ENCODE peak calls at places on chromosomes 13 and 19, in eight cellular contexts. T, G, A, N, F, C, Y and O are unnamed samples. For H3K4me1 and H3K9me3, the result is how much of the 10 kb centered on the place peaks cover.

GRCh38 chr19:37997911-37998344 is 90.9 kb downstream of the SIPA1L3 start:
- DNase-seq in T (no peak), G (no peak), A (no peak), N (peak), F (no peak), C (peak), Y (no peak), O (no peak)

GRCh38 chr19:49415102-49415809 is 8.0 kb downstream of the PTH2 start:
- DNase-seq in T (no peak), G (no peak), A (no peak), N (no peak), F (no peak), C (no peak), Y (no peak), O (no peak)

GRCh38 chr19:39038098-39038497 is 5.7 kb upstream of the FBXO27 start:
- DNase-seq in T (peak), G (no peak), A (no peak), N (peak), F (peak), C (peak), Y (peak), O (no peak)

GRCh38 chr19:12773571-12773970 is 1.8 kb downstream of the HOOK2 start:
- DNase-seq in T (no peak), G (no peak), A (no peak), N (no peak), F (no peak), C (no peak), Y (no peak), O (no peak)

GRCh38 chr19:37227996-37228395 is 10.0 kb downstream of the ZNF383 start:
- DNase-seq in T (peak), G (no peak), A (peak), N (no peak), F (no peak), C (no peak), Y (no peak), O (no peak)

GRCh38 chr19:34145741-34146202 is 26.5 kb upstream of the LSM14A start:
- DNase-seq in T (peak), G (peak), A (peak), N (peak), F (peak), C (peak), Y (no peak), O (no peak)

GRCh38 chr19:3585301-3586123 is at the start of gene GIPC3:
- DNase-seq in T (no peak), G (no peak), A (no peak), N (no peak), F (no peak), C (no peak), Y (no peak), O (no peak)

GRCh38 chr13:89514534-89515312 is 1832.8 kb upstream of the MIR17HG start:
- DNase-seq in T (peak), G (no peak), A (no peak), N (peak), F (peak), C (peak), Y (no peak), O (no peak)

GRCh38 chr13:23902975-23903905 is 5.9 kb upstream of the C1QTNF9B start:
- DNase-seq in T (no peak), G (no peak), A (no peak), N (no peak), F (no peak), C (no peak), Y (peak), O (no peak)

GRCh38 chr13:78382946-78383542 is 220.3 kb downstream of the POU4F1 start:
- DNase-seq in T (no peak), G (no peak), A (no peak), N (no peak), F (no peak), C (peak), Y (no peak), O (no peak)

GRCh38 chr13:95140502-95140901 is 160.7 kb downstream of the ABCC4 start:
- DNase-seq in T (no peak), G (no peak), A (no peak), N (no peak), F (no peak), C (no peak), Y (no peak), O (no peak)

GRCh38 chr13:60654405-60654804 is 257.4 kb downstream of the TDRD3 start:
- DNase-seq in T (peak), G (no peak), A (no peak), N (no peak), F (no peak), C (peak), Y (no peak), O (no peak)

GRCh38 chr19:49691243-49692101 is 556 bp downstream of the CPT1C start:
- DNase-seq in T (no peak), G (peak), A (no peak), N (no peak), F (peak), C (peak), Y (no peak), O (no peak)

GRCh38 chr13:32264407-32264806 is 50.8 kb downstream of the ZAR1L start:
- DNase-seq in T (no peak), G (no peak), A (no peak), N (no peak), F (no peak), C (peak), Y (no peak), O (peak)

GRCh38 chr19:45140533-45140932 is 20.2 kb downstream of the NKPD1 start:
- DNase-seq in T (no peak), G (no peak), A (no peak), N (no peak), F (no peak), C (no peak), Y (no peak), O (no peak)

GRCh38 chr13:41668130-41668757 is 210.9 kb downstream of the RGCC start:
- DNase-seq in T (peak), G (peak), A (peak), N (peak), F (peak), C (peak), Y (no peak), O (peak)

GRCh38 chr13:28329395-28330158 is 165.4 kb downstream of the FLT1 start:
- DNase-seq in T (no peak), G (no peak), A (no peak), N (no peak), F (no peak), C (peak), Y (no peak), O (no peak)

GRCh38 chr19:5903054-5903501 is 512 bp downstream of the NDUFA11 start:
- DNase-seq in T (no peak), G (no peak), A (no peak), N (no peak), F (no peak), C (no peak), Y (no peak), O (peak)

GRCh38 chr19:9018163-9018875 is 8.1 kb upstream of the MUC16 start:
- DNase-seq in T (no peak), G (no peak), A (no peak), N (peak), F (no peak), C (no peak), Y (no peak), O (no peak)

GRCh38 chr13:51912091-51912490 is 50.3 kb downstream of the CCDC70 start:
- DNase-seq in T (peak), G (no peak), A (no peak), N (no peak), F (no peak), C (no peak), Y (no peak), O (no peak)

GRCh38 chr19:2555422-2556220 is 79.7 kb downstream of the GADD45B start:
- DNase-seq in T (no peak), G (no peak), A (no peak), N (no peak), F (no peak), C (peak), Y (no peak), O (peak)

GRCh38 chr19:48370955-48371354 is 6.8 kb downstream of the SYNGR4 start:
- DNase-seq in T (no peak), G (no peak), A (no peak), N (no peak), F (no peak), C (no peak), Y (no peak), O (no peak)

GRCh38 chr13:21326155-21327030 is 132.7 kb downstream of the ZDHHC20 start:
- DNase-seq in T (no peak), G (peak), A (no peak), N (no peak), F (peak), C (peak), Y (peak), O (no peak)

GRCh38 chr13:24663089-24663395 is 17.2 kb upstream of the ATP12A start:
- DNase-seq in T (no peak), G (no peak), A (no peak), N (no peak), F (no peak), C (no peak), Y (no peak), O (no peak)

GRCh38 chr13:22173605-22174004 is 502.7 kb downstream of the FGF9 start:
- DNase-seq in T (no peak), G (no peak), A (no peak), N (no peak), F (no peak), C (no peak), Y (no peak), O (no peak)

GRCh38 chr19:49775742-49776370 is 9.1 kb downstream of the AP2A1 start:
- DNase-seq in T (no peak), G (no peak), A (no peak), N (no peak), F (no peak), C (no peak), Y (no peak), O (no peak)

GRCh38 chr19:2969104-2969504 is 8.3 kb upstream of the TLE6 start:
- DNase-seq in T (peak), G (peak), A (no peak), N (no peak), F (no peak), C (peak), Y (no peak), O (peak)

GRCh38 chr19:29676586-29676985 is 11.3 kb downstream of the PLEKHF1 start:
- DNase-seq in T (no peak), G (no peak), A (no peak), N (no peak), F (no peak), C (no peak), Y (peak), O (peak)

GRCh38 chr19:40798997-40799557 is at the start of gene EGLN2:
- DNase-seq in T (no peak), G (no peak), A (no peak), N (no peak), F (no peak), C (peak), Y (no peak), O (no peak)

GRCh38 chr13:23963184-23963931 is 66.1 kb upstream of the C1QTNF9B start:
- DNase-seq in T (no peak), G (no peak), A (no peak), N (no peak), F (no peak), C (no peak), Y (no peak), O (no peak)

GRCh38 chr13:101144808-101145419 is 271.4 kb downstream of the NALCN start:
- DNase-seq in T (no peak), G (no peak), A (no peak), N (no peak), F (peak), C (peak), Y (no peak), O (no peak)

GRCh38 chr13:35857769-35858168 is 273.4 kb downstream of the DCLK1 start:
- DNase-seq in T (no peak), G (no peak), A (no peak), N (no peak), F (peak), C (no peak), Y (no peak), O (no peak)

GRCh38 chr13:20714161-20714560 is 10.7 kb downstream of the IL17D start:
- DNase-seq in T (no peak), G (no peak), A (no peak), N (no peak), F (no peak), C (no peak), Y (no peak), O (no peak)

GRCh38 chr19:10105241-10106099 is 692 bp upstream of the PPAN start:
- DNase-seq in T (peak), G (peak), A (peak), N (no peak), F (no peak), C (no peak), Y (no peak), O (peak)

GRCh38 chr13:49646688-49647087 is 18.4 kb downstream of the ARL11 start:
- DNase-seq in T (no peak), G (no peak), A (no peak), N (no peak), F (no peak), C (no peak), Y (no peak), O (no peak)

GRCh38 chr13:50699874-50700663 is 143.4 kb downstream of the DLEU7 start:
- DNase-seq in T (no peak), G (no peak), A (no peak), N (no peak), F (no peak), C (peak), Y (no peak), O (no peak)

GRCh38 chr19:15469513-15470297 is 5.4 kb upstream of the RASAL3 start:
- DNase-seq in T (no peak), G (no peak), A (no peak), N (no peak), F (no peak), C (no peak), Y (peak), O (peak)

GRCh38 chr13:20451397-20451796 is 74.3 kb downstream of the CRYL1 start:
- DNase-seq in T (no peak), G (no peak), A (no peak), N (no peak), F (no peak), C (no peak), Y (no peak), O (no peak)

GRCh38 chr13:57631607-57632275 is at the start of gene PCDH17:
- DNase-seq in T (peak), G (no peak), A (no peak), N (no peak), F (peak), C (peak), Y (peak), O (peak)
- H3K4me1 ChIP-seq in T (under half), G (under half), A (under half), N (under half), F (under half), C (under half), Y (under half), O (under half)

GRCh38 chr13:110392510-110393233 is 85.6 kb downstream of the COL4A2 start:
- DNase-seq in T (no peak), G (no peak), A (no peak), N (no peak), F (no peak), C (peak), Y (no peak), O (no peak)
- H3K27ac ChIP-seq in T (no peak), G (no peak), A (no peak), N (no peak), F (no peak), C (peak), Y (no peak), O (no peak)

GRCh38 chr19:6952956-6953355 is 65.6 kb downstream of the ADGRE1 start:
- DNase-seq in T (no peak), G (no peak), A (no peak), N (no peak), F (no peak), C (no peak), Y (no peak), O (no peak)

GRCh38 chr19:6945733-6946132 is 58.4 kb downstream of the ADGRE1 start:
- DNase-seq in T (no peak), G (no peak), A (no peak), N (no peak), F (no peak), C (no peak), Y (no peak), O (no peak)

GRCh38 chr19:6947745-6948144 is 60.4 kb downstream of the ADGRE1 start:
- DNase-seq in T (no peak), G (no peak), A (no peak), N (peak), F (no peak), C (peak), Y (no peak), O (no peak)

GRCh38 chr19:6948884-6949283 is 61.5 kb downstream of the ADGRE1 start:
- DNase-seq in T (no peak), G (no peak), A (no peak), N (no peak), F (no peak), C (no peak), Y (no peak), O (no peak)
- H3K9me3 ChIP-seq in T (under half), G (under half), A (under half), N (under half), F (under half), C (under half), Y (under half), O (under half)

GRCh38 chr19:911197-912033 is 1.6 kb downstream of the R3HDM4 start:
- DNase-seq in T (no peak), G (no peak), A (peak), N (no peak), F (no peak), C (no peak), Y (no peak), O (no peak)

GRCh38 chr19:917323-918151 is at the start of gene KISS1R:
- DNase-seq in T (peak), G (no peak), A (no peak), N (peak), F (peak), C (no peak), Y (peak), O (peak)

GRCh38 chr19:912181-913079 is 589 bp downstream of the R3HDM4 start:
- DNase-seq in T (no peak), G (no peak), A (peak), N (no peak), F (no peak), C (no peak), Y (no peak), O (no peak)

GRCh38 chr19:916645-917322 is 349 bp upstream of the KISS1R start:
- DNase-seq in T (no peak), G (no peak), A (no peak), N (no peak), F (no peak), C (no peak), Y (no peak), O (no peak)

GRCh38 chr19:913080-913748 is at the start of gene R3HDM4:
- DNase-seq in T (peak), G (peak), A (peak), N (peak), F (no peak), C (peak), Y (peak), O (peak)
- H3K4me1 ChIP-seq in T (under half), G (under half), A (under half), N (under half), F (under half), C (under half), Y (under half), O (under half)

DNA sequence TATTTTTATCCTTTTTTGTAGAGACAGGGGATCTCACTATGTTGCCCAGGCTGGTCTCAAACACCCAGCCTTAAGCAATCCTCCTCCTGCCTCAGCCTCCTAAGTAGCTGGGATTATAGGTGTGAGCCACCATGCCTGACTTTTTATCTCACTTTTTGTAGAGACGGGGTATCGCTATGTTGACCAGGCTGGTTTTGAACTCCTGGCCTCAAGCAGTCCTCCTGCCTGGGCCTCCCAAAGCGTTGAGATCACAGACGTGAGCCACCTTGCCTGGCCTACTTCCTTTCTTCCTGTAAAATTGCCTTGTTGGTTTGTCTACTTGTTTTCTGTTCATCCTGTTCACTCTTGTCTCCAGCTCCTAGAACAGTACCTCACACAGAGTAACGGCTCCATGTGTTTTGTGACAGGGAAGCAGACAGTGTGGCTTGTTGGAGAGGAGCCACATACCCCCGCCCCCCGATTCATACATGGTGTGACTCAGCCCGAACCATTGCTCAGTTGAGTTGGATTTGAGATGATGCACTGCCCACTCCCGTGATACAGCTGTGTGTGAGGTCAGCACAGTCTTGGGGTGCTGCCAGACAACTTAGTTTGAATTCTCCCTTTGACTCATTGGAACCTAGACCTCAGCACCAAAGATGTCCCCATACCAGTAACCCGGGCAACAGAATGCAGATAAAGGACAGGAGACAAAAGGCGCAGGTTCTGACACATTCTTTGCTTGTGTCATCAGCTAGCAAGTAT is 34.2 kb downstream of the GPR42 start:
- DNase-seq in T (peak), G (no peak), A (no peak), N (peak), F (peak), C (no peak), Y (no peak), O (no peak)
- H3K27ac ChIP-seq in T (no peak), G (no peak), A (no peak), N (no peak), F (peak), C (no peak), Y (no peak), O (no peak)